ENCODE peak calls at places on chromosomes 6 and 20, in nine cellular contexts. D is fibroblast of the conjunctiva; O is astrocyte of the spinal cord; U is fibroblast of mammary gland; Y is SK-N-SH; F is iris pigment epithelial cell; X is activated effector memory CD4-positive, alpha-beta T cell treated with Interleukin-2 at 50 U/mL for 16 hours; C is occipital lobe; M is ureter. H is an unnamed sample.

GRCh38 chr6:121780325-121781313 is 345.2 kb downstream of the GJA1 start:
- DNase-seq in D (peak), O (peak), U (peak), Y (no peak), F (peak), X (no peak), C (peak), M (peak), H (no peak)

GRCh38 chr20:39533858-39534257 is 571.7 kb downstream of the DHX35 start:
- DNase-seq in D (no peak), O (no peak), U (no peak), Y (no peak), F (no peak), X (no peak), C (no peak), M (no peak), H (no peak)

GRCh38 chr6:48080227-48081009 is 30.6 kb downstream of the PTCHD4 start:
- DNase-seq in D (no peak), O (no peak), U (no peak), Y (no peak), F (no peak), X (no peak), C (no peak), M (no peak), H (no peak)

GRCh38 chr6:1574083-1574761 is 35.5 kb upstream of the FOXC1 start:
- DNase-seq in D (no peak), O (no peak), U (no peak), Y (no peak), F (no peak), X (no peak), C (no peak), M (no peak), H (no peak)

GRCh38 chr6:157020398-157021266 is 243.5 kb downstream of the ARID1B start:
- DNase-seq in D (no peak), O (peak), U (peak), Y (peak), F (peak), X (peak), C (peak), M (peak), H (peak)

GRCh38 chr20:62888910-62889309 is 27.3 kb upstream of the TCFL5 start:
- DNase-seq in D (no peak), O (no peak), U (no peak), Y (no peak), F (no peak), X (no peak), C (no peak), M (no peak), H (no peak)

GRCh38 chr6:5670381-5670780 is 336.3 kb downstream of the NRN1 start:
- DNase-seq in D (no peak), O (no peak), U (peak), Y (no peak), F (no peak), X (no peak), C (no peak), M (no peak), H (no peak)

GRCh38 chr6:158160932-158161539 is 7.0 kb downstream of the SERAC1 start:
- DNase-seq in D (no peak), O (peak), U (peak), Y (no peak), F (peak), X (no peak), C (no peak), M (no peak), H (no peak)

GRCh38 chr6:4637691-4638433 is 138.3 kb upstream of the CDYL start:
- DNase-seq in D (no peak), O (peak), U (peak), Y (no peak), F (peak), X (no peak), C (no peak), M (no peak), H (no peak)

GRCh38 chr20:15937179-15937578 is 636.1 kb downstream of the KIF16B start:
- DNase-seq in D (no peak), O (no peak), U (no peak), Y (no peak), F (no peak), X (no peak), C (no peak), M (no peak), H (no peak)

GRCh38 chr6:86969573-86969972 is 32.2 kb downstream of the HTR1E start:
- DNase-seq in D (no peak), O (no peak), U (peak), Y (no peak), F (no peak), X (no peak), C (no peak), M (peak), H (no peak)

GRCh38 chr20:13101701-13102100 is 92.9 kb downstream of the SPTLC3 start:
- DNase-seq in D (no peak), O (peak), U (peak), Y (no peak), F (peak), X (no peak), C (no peak), M (no peak), H (no peak)

GRCh38 chr6:142694054-142694453 is 250.9 kb downstream of the HIVEP2 start:
- DNase-seq in D (no peak), O (no peak), U (peak), Y (no peak), F (peak), X (no peak), C (no peak), M (no peak), H (no peak)

GRCh38 chr20:22684763-22685443 is 100.5 kb upstream of the FOXA2 start:
- DNase-seq in D (no peak), O (no peak), U (peak), Y (no peak), F (no peak), X (no peak), C (no peak), M (no peak), H (no peak)

H was measured in CD8-positive, alpha-beta memory T cell.